ENCODE peak calls at places on chromosomes 16 and 17, in six cellular contexts. W, X, O, J, Y and Z are unnamed samples.

GRCh38 chr17:72446525-72447250 is 325.9 kb downstream of the SOX9 start:
- DNase-seq in W (no peak), J (no peak), O (no peak), X (no peak), Y (peak), Z (no peak)

GRCh38 chr17:72429066-72429638 is 308.3 kb downstream of the SOX9 start:
- DNase-seq in J (no peak), X (no peak), W (no peak), Y (no peak), O (no peak), Z (no peak)

GRCh38 chr16:77660311-77660710 is 62.0 kb upstream of the NUDT7 start:
- DNase-seq in W (peak), O (peak), J (peak), Y (peak), X (peak), Z (peak)

GRCh38 chr17:7014995-7015586 is 2.7 kb downstream of the RNASEK start:
- DNase-seq in O (no peak), W (peak), X (no peak), Y (peak), J (peak), Z (no peak)

GRCh38 chr16:57941016-57941656 is 29.8 kb downstream of the CNGB1 start:
- DNase-seq in O (peak), J (no peak), W (no peak), X (no peak), Y (no peak), Z (peak)

GRCh38 chr16:6019490-6019991 is 921.9 kb upstream of the EEF2KMT start:
- DNase-seq in Y (no peak), O (no peak), X (no peak), J (peak), W (peak), Z (peak)

GRCh38 chr16:56269824-56270684 is 78.8 kb downstream of the GNAO1 start:
- DNase-seq in O (no peak), J (peak), Y (peak), W (peak), X (no peak), Z (no peak)

GRCh38 chr16:8505327-8505991 is 84.9 kb downstream of the TMEM114 start:
- DNase-seq in W (peak), J (peak), O (no peak), Y (peak), X (no peak), Z (no peak)

GRCh38 chr17:50176559-50177471 is 11.0 kb downstream of the SGCA start:
- DNase-seq in O (no peak), W (no peak), X (no peak), J (no peak), Y (no peak), Z (no peak)

GRCh38 chr16:11836653-11837244 is 14.6 kb downstream of the RSL1D1 start:
- DNase-seq in O (peak), X (no peak), W (peak), Y (no peak), J (no peak), Z (no peak)

GRCh38 chr16:60740033-60740696 is 1296.1 kb downstream of the CDH8 start:
- DNase-seq in X (no peak), Y (no peak), W (no peak), J (no peak), O (no peak), Z (no peak)

GRCh38 chr17:559699-560378 is 154.8 kb downstream of the VPS53 start:
- DNase-seq in O (peak), W (no peak), X (no peak), J (no peak), Y (peak), Z (no peak)

GRCh38 chr16:57697896-57698537 is 3.4 kb downstream of the DRC7 start:
- DNase-seq in J (no peak), W (no peak), Y (no peak), O (no peak), X (no peak), Z (no peak)

GRCh38 chr16:29862383-29862883 is 593 bp downstream of the CDIPT start:
- DNase-seq in Y (peak), O (peak), J (peak), W (peak), X (no peak), Z (peak)

GRCh38 chr17:70332356-70332755 is 163.0 kb downstream of the KCNJ2 start:
- DNase-seq in W (no peak), J (no peak), Y (no peak), O (no peak), X (no peak), Z (no peak)

GRCh38 chr17:83192161-83192788 is 112.9 kb downstream of the METRNL start:
- DNase-seq in J (no peak), O (no peak), Y (no peak), W (no peak), X (no peak), Z (no peak)

GRCh38 chr16:53090591-53091507 is 36.1 kb downstream of the CHD9 start:
- DNase-seq in O (no peak), J (peak), W (no peak), X (no peak), Y (peak), Z (peak)

GRCh38 chr16:62254847-62255246 is 218.6 kb upstream of the CDH8 start:
- DNase-seq in J (no peak), X (no peak), W (no peak), Y (no peak), O (no peak), Z (peak)

GRCh38 chr16:19463468-19464315 is 46.0 kb downstream of the TMC5 start:
- DNase-seq in O (peak), J (no peak), Y (peak), X (no peak), W (no peak), Z (no peak)

GRCh38 chr17:78572277-78573205 is 4.7 kb downstream of the DNAH17 start:
- DNase-seq in Y (no peak), O (no peak), J (peak), W (peak), X (no peak), Z (peak)

GRCh38 chr17:3683054-3683511 is 12.9 kb downstream of the P2RX5 start:
- DNase-seq in O (peak), Y (no peak), W (peak), X (peak), J (peak), Z (peak)

GRCh38 chr17:67554634-67555033 is 163.1 kb upstream of the NOL11 start:
- DNase-seq in Y (no peak), X (no peak), O (no peak), J (no peak), W (no peak), Z (no peak)

GRCh38 chr16:4175849-4176248 is 59.6 kb upstream of the ADCY9 start:
- DNase-seq in W (no peak), J (no peak), O (no peak), Y (no peak), X (no peak), Z (no peak)
- TF ChIP-seq EZH2phosphoT487 in W (no peak), J (no peak), O (no peak), Y (no peak), X (no peak), Z (no peak)

GRCh38 chr17:18028114-18028513 is 10.9 kb downstream of the ATPAF2 start:
- DNase-seq in W (no peak), O (no peak), X (no peak), J (no peak), Y (no peak), Z (no peak)

GRCh38 chr17:18026408-18026776 is 12.6 kb downstream of the ATPAF2 start:
- DNase-seq in Y (peak), W (no peak), X (no peak), O (peak), J (no peak), Z (peak)

GRCh38 chr17:18027280-18027679 is 11.7 kb downstream of the ATPAF2 start:
- DNase-seq in J (no peak), Y (no peak), W (no peak), O (no peak), X (no peak), Z (no peak)

GRCh38 chr17:18028684-18029540 is 10.1 kb downstream of the ATPAF2 start:
- DNase-seq in J (no peak), Y (no peak), W (no peak), O (no peak), X (no peak), Z (peak)

GRCh38 chr17:18025596-18026407 is 13.2 kb downstream of the ATPAF2 start:
- DNase-seq in X (no peak), W (no peak), O (peak), J (no peak), Y (no peak), Z (no peak)
- H3K4me2 ChIP-seq in X (peak), W (no peak), O (no peak), J (no peak), Y (no peak), Z (no peak)

DNA sequence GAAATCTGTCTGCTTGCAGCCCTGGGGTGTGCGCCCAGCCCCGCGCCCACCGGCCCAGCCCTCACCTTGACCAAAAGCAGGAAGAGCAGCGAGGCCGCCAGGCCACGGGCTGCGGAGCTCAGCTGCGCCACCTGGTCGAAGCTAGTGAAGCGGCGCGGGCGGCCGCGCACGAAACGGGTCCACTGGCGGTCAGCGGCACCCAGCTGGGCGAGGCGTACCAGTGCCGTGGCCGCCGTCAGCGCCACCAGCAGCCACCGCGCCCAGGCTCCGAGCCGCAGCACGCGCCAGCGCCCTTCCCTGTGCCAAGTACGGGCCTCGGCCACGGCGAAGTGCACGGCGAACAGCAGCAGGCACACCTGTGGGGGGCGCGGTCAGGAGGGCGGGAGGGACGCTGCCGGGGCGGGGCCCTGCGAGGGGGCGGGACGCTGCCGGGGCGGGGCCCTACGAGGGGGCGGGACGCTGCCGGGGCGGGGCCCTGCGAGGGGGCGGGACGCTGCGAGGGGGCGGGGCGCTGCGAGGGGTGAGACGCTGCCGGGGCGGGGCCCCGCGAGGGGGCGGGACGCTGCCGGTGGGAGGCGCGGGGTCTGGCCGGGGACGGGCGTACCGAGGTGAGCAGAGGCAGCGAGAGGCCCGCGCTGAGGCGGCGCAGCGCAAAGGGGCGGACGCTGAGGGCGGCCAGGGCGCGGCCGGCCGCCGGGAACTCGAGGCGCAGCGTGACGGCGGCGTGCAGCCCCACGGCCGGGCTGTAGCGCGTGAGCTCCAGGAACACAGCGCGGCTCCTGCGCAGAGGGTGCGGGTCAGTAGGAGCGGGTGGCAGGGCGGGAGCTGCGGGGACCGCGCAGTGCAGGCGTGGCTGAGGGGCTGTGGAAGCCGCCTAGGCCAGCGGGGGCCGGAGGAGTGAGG is 43.3 kb downstream of the TSC2 start:
- DNase-seq in J (peak), W (peak), Y (peak), O (peak), X (peak), Z (peak)
- TF ChIP-seq EZH2phosphoT487 in J (no peak), W (no peak), Y (no peak), O (no peak), X (no peak), Z (no peak)

DNA sequence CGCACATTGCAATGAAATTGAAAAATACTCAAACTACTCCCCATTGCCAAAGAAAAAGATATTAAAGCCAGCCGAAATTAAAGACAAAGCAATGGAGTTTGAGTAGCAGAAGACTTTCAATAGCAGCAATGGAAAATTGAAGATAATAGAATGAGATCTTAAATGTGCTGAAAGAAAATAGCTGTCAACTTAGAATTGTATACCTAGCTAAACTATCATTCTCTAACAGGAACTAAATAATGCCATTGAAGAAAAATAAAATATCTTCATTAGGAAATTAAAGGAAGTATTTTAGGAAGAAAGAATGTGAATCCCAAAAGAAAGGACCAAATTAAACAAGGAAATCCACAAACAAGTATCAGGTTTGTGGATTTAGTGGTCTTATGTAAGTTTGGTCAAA is 165.6 kb downstream of the USP31 start:
- DNase-seq in X (no peak), W (no peak), O (no peak), Y (no peak), J (no peak), Z (no peak)
- H3K4me2 ChIP-seq in X (no peak), W (no peak), O (no peak), Y (no peak), J (no peak), Z (no peak)

DNA sequence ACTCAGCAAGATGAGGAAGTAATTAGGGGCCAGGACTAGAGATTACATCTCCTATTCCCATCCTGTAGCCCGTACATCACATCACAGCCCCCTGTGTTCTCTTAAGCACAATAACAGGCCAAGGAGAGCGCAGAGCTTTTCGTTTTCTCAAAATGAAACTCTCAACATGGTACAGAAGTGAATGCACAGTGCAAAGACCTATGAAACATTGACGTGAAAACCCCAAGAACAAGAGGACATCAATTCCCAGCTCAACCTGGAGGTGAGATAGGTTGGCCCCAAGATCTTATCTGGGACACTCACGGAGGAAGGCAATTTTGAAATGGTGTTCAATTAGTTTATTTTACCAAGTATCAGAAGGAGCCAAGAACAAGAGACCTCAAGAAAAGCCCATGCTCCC is 9.0 kb downstream of the PIK3R5 start:
- DNase-seq in X (no peak), W (no peak), O (no peak), J (no peak), Y (no peak), Z (no peak)
- TF ChIP-seq EZH2phosphoT487 in X (no peak), W (no peak), O (no peak), J (no peak), Y (no peak), Z (no peak)

DNA sequence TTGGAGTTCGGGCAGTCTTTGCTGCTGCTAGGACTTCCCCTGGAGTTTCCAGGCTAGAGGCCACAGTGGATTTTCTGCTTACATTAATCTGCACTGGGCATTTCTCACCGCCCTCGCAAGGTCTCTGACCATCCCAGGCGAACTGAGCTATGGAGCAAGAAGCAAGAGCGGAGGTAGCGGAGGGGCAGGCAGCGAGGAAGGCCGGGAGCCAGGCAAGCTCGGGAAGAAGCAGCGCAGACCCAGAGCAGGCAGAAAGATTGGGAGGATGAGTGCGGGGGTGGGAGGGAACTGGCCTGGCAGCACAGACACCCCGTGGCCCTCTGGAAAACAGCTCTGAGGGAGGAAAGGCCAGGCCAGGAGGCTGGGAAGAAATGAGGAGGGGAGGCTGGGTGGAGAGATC is 3.8 kb downstream of the COTL1 start:
- DNase-seq in O (no peak), X (no peak), Y (no peak), W (no peak), J (no peak), Z (no peak)
- H3K4me2 ChIP-seq in O (no peak), X (no peak), Y (no peak), W (no peak), J (peak), Z (no peak)

DNA sequence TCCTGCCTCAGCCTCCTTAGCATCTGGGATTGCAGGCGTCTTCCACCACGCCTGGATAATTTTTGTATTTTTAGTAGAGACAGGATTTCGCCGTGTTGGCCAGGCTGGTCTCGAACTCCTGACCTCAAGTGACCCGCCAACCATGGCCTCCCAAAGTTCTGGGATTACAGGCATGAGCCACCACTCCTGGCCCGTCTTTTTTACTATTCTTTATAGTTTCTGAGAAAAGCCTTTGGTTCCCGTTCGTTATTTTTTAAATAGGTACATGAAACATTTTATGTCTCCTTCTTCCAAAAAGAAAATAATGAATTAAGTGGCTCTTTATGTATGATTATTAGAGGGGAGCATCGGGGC is 570 bp upstream of the BCO1 start:
- DNase-seq in X (no peak), W (no peak), Y (no peak), J (peak), O (no peak), Z (no peak)
- TF ChIP-seq EZH2phosphoT487 in X (no peak), W (no peak), Y (no peak), J (no peak), O (no peak), Z (no peak)